ENCODE peak calls at places on chromosomes 4 and X, in six cellular contexts. One of them, this sample, is unnamed.

GRCh38 chr4:126708716-126709115 is 924.0 kb upstream of the INTU start:
- DNase-seq in body of pancreas: no peak
- DNase-seq in foreskin fibroblast: no peak
- DNase-seq in uterus: no peak
- DNase-seq in AG10803: no peak
- DNase-seq in fibroblast of the aortic adventitia: no peak
- DNase-seq in this sample: no peak

GRCh38 chrX:67353651-67354370 is 190.0 kb upstream of the AR start:
- DNase-seq in body of pancreas: no peak
- DNase-seq in foreskin fibroblast: no peak
- DNase-seq in uterus: no peak
- DNase-seq in AG10803: peak
- DNase-seq in fibroblast of the aortic adventitia: no peak
- DNase-seq in this sample: no peak

GRCh38 chrX:21933077-21933476 is 7.4 kb upstream of the SMS start:
- DNase-seq in body of pancreas: no peak
- DNase-seq in foreskin fibroblast: no peak
- DNase-seq in uterus: no peak
- DNase-seq in AG10803: no peak
- DNase-seq in fibroblast of the aortic adventitia: no peak
- DNase-seq in this sample: no peak

GRCh38 chr4:138055890-138056289 is 186.3 kb downstream of the SLC7A11 start:
- DNase-seq in body of pancreas: no peak
- DNase-seq in foreskin fibroblast: peak
- DNase-seq in uterus: no peak
- DNase-seq in AG10803: peak
- DNase-seq in fibroblast of the aortic adventitia: peak
- DNase-seq in this sample: no peak

GRCh38 chrX:9566150-9566621 is 101.3 kb downstream of the TBL1X start:
- DNase-seq in body of pancreas: peak
- DNase-seq in foreskin fibroblast: peak
- DNase-seq in uterus: peak
- DNase-seq in AG10803: peak
- DNase-seq in fibroblast of the aortic adventitia: peak
- DNase-seq in this sample: peak

GRCh38 chr4:123922847-123923246 is 526.3 kb downstream of the SPRY1 start:
- DNase-seq in body of pancreas: no peak
- DNase-seq in foreskin fibroblast: no peak
- DNase-seq in uterus: no peak
- DNase-seq in AG10803: peak
- DNase-seq in fibroblast of the aortic adventitia: peak
- DNase-seq in this sample: no peak

GRCh38 chrX:31889028-31889427 is 817.2 kb upstream of the FTHL17 start:
- DNase-seq in body of pancreas: no peak
- DNase-seq in foreskin fibroblast: no peak
- DNase-seq in uterus: no peak
- DNase-seq in AG10803: no peak
- DNase-seq in fibroblast of the aortic adventitia: no peak
- DNase-seq in this sample: no peak

GRCh38 chrX:154654372-154654771 is 993 bp upstream of the CTAG2 start:
- DNase-seq in body of pancreas: no peak
- DNase-seq in foreskin fibroblast: no peak
- DNase-seq in uterus: no peak
- DNase-seq in AG10803: no peak
- DNase-seq in fibroblast of the aortic adventitia: no peak
- DNase-seq in this sample: no peak

GRCh38 chr4:70473691-70474090 is 1.7 kb downstream of the MUC7 start:
- DNase-seq in body of pancreas: no peak
- DNase-seq in foreskin fibroblast: no peak
- DNase-seq in uterus: no peak
- DNase-seq in AG10803: no peak
- DNase-seq in fibroblast of the aortic adventitia: no peak
- DNase-seq in this sample: no peak

GRCh38 chr4:140856692-140857091 is 100.5 kb upstream of the TBC1D9 start:
- DNase-seq in body of pancreas: no peak
- DNase-seq in foreskin fibroblast: no peak
- DNase-seq in uterus: peak
- DNase-seq in AG10803: peak
- DNase-seq in fibroblast of the aortic adventitia: peak
- DNase-seq in this sample: peak

GRCh38 chr4:145805490-145805889 is 125.5 kb downstream of the C4orf51 start:
- DNase-seq in body of pancreas: no peak
- DNase-seq in foreskin fibroblast: no peak
- DNase-seq in uterus: no peak
- DNase-seq in AG10803: peak
- DNase-seq in fibroblast of the aortic adventitia: no peak
- DNase-seq in this sample: peak

GRCh38 chr4:24529555-24529954 is 54.8 kb downstream of the DHX15 start:
- DNase-seq in body of pancreas: no peak
- DNase-seq in foreskin fibroblast: no peak
- DNase-seq in uterus: no peak
- DNase-seq in AG10803: no peak
- DNase-seq in fibroblast of the aortic adventitia: no peak
- DNase-seq in this sample: no peak

GRCh38 chrX:135974279-135974856 is 580 bp upstream of the MMGT1 start:
- DNase-seq in body of pancreas: peak
- DNase-seq in foreskin fibroblast: peak
- DNase-seq in uterus: peak
- DNase-seq in AG10803: peak
- DNase-seq in fibroblast of the aortic adventitia: peak
- DNase-seq in this sample: peak

GRCh38 chrX:119790977-119791436 is 423 bp downstream of the RPL39 start:
- DNase-seq in body of pancreas: peak
- DNase-seq in foreskin fibroblast: no peak
- DNase-seq in uterus: peak
- DNase-seq in AG10803: peak
- DNase-seq in fibroblast of the aortic adventitia: peak
- DNase-seq in this sample: peak

GRCh38 chr4:101010987-101011386 is 336.3 kb downstream of the PPP3CA start:
- DNase-seq in body of pancreas: no peak
- DNase-seq in foreskin fibroblast: no peak
- DNase-seq in uterus: no peak
- DNase-seq in AG10803: no peak
- DNase-seq in fibroblast of the aortic adventitia: no peak
- DNase-seq in this sample: no peak

GRCh38 chr4:119315036-119315435 is 6.9 kb downstream of the FABP2 start:
- DNase-seq in body of pancreas: no peak
- DNase-seq in foreskin fibroblast: no peak
- DNase-seq in uterus: no peak
- DNase-seq in AG10803: peak
- DNase-seq in fibroblast of the aortic adventitia: peak
- DNase-seq in this sample: no peak

GRCh38 chrX:23952984-23953907 is 45.4 kb downstream of the CXorf58 start:
- DNase-seq in body of pancreas: no peak
- DNase-seq in foreskin fibroblast: no peak
- DNase-seq in uterus: no peak
- DNase-seq in AG10803: no peak
- DNase-seq in fibroblast of the aortic adventitia: no peak
- DNase-seq in this sample: peak

GRCh38 chr4:76301068-76301774 is 5.3 kb upstream of the STBD1 start:
- DNase-seq in body of pancreas: peak
- DNase-seq in foreskin fibroblast: peak
- DNase-seq in uterus: no peak
- DNase-seq in AG10803: peak
- DNase-seq in fibroblast of the aortic adventitia: peak
- DNase-seq in this sample: peak

GRCh38 chr4:157128395-157128794 is 52.4 kb downstream of the GLRB start:
- DNase-seq in body of pancreas: peak
- DNase-seq in foreskin fibroblast: peak
- DNase-seq in uterus: no peak
- DNase-seq in AG10803: peak
- DNase-seq in fibroblast of the aortic adventitia: peak
- DNase-seq in this sample: peak

GRCh38 chr4:138875886-138876608 is 139.5 kb upstream of the NOCT start:
- DNase-seq in body of pancreas: no peak
- DNase-seq in foreskin fibroblast: peak
- DNase-seq in uterus: no peak
- DNase-seq in AG10803: peak
- DNase-seq in fibroblast of the aortic adventitia: peak
- DNase-seq in this sample: no peak

GRCh38 chrX:30627818-30628652 is 25.2 kb upstream of the GK start:
- DNase-seq in body of pancreas: no peak
- DNase-seq in foreskin fibroblast: no peak
- DNase-seq in uterus: no peak
- DNase-seq in AG10803: no peak
- DNase-seq in fibroblast of the aortic adventitia: no peak
- DNase-seq in this sample: peak

GRCh38 chr4:26076000-26076587 is 162.1 kb downstream of the SMIM20 start:
- DNase-seq in body of pancreas: no peak
- DNase-seq in foreskin fibroblast: peak
- DNase-seq in uterus: no peak
- DNase-seq in AG10803: peak
- DNase-seq in fibroblast of the aortic adventitia: peak
- DNase-seq in this sample: no peak

DNA sequence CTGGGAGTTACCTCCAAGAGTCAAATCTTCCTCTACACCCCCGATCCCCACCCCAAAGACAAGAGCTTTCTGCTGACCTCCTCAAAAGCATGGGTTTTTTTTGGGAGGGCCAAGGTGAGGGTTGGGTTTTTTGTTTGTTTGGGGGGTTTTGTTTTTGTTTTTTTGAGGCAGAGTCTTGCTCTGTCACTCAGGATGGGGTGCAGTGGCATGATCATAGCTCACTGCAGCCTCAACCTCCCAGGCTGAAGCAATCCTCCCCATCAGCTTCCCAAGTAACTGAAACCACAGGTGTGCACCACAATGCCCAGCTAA is 18.7 kb upstream of the WFS1 start:
- DNase-seq in body of pancreas: no peak
- DNase-seq in foreskin fibroblast: no peak
- DNase-seq in uterus: no peak
- DNase-seq in AG10803: no peak
- DNase-seq in fibroblast of the aortic adventitia: no peak
- DNase-seq in this sample: no peak
- TF ChIP-seq CTCF in body of pancreas: no peak
- TF ChIP-seq CTCF in foreskin fibroblast: no peak
- TF ChIP-seq CTCF in uterus: no peak
- TF ChIP-seq CTCF in AG10803: no peak
- TF ChIP-seq CTCF in fibroblast of the aortic adventitia: no peak
- TF ChIP-seq CTCF in this sample: no peak

GRCh38 chr4:188403272-188403671 is 264.0 kb downstream of the TRIML1 start:
- DNase-seq in body of pancreas: no peak
- DNase-seq in foreskin fibroblast: no peak
- DNase-seq in uterus: no peak
- DNase-seq in AG10803: peak
- DNase-seq in fibroblast of the aortic adventitia: no peak
- DNase-seq in this sample: no peak
- TF ChIP-seq CTCF in body of pancreas: no peak
- TF ChIP-seq CTCF in foreskin fibroblast: no peak
- TF ChIP-seq CTCF in uterus: no peak
- TF ChIP-seq CTCF in AG10803: peak
- TF ChIP-seq CTCF in fibroblast of the aortic adventitia: no peak
- TF ChIP-seq CTCF in this sample: no peak

GRCh38 chrX:148380614-148381561 is 119.5 kb upstream of the AFF2 start:
- DNase-seq in body of pancreas: no peak
- DNase-seq in foreskin fibroblast: no peak
- DNase-seq in uterus: no peak
- DNase-seq in AG10803: peak
- DNase-seq in fibroblast of the aortic adventitia: no peak
- DNase-seq in this sample: no peak

GRCh38 chrX:148376342-148376741 is 124.1 kb upstream of the AFF2 start:
- DNase-seq in body of pancreas: no peak
- DNase-seq in foreskin fibroblast: no peak
- DNase-seq in uterus: no peak
- DNase-seq in AG10803: no peak
- DNase-seq in fibroblast of the aortic adventitia: no peak
- DNase-seq in this sample: no peak

GRCh38 chrX:148382983-148383382 is 117.4 kb upstream of the AFF2 start:
- DNase-seq in body of pancreas: no peak
- DNase-seq in foreskin fibroblast: no peak
- DNase-seq in uterus: no peak
- DNase-seq in AG10803: no peak
- DNase-seq in fibroblast of the aortic adventitia: no peak
- DNase-seq in this sample: no peak

GRCh38 chrX:148381603-148382002 is 118.8 kb upstream of the AFF2 start:
- DNase-seq in body of pancreas: no peak
- DNase-seq in foreskin fibroblast: no peak
- DNase-seq in uterus: no peak
- DNase-seq in AG10803: no peak
- DNase-seq in fibroblast of the aortic adventitia: no peak
- DNase-seq in this sample: no peak

DNA sequence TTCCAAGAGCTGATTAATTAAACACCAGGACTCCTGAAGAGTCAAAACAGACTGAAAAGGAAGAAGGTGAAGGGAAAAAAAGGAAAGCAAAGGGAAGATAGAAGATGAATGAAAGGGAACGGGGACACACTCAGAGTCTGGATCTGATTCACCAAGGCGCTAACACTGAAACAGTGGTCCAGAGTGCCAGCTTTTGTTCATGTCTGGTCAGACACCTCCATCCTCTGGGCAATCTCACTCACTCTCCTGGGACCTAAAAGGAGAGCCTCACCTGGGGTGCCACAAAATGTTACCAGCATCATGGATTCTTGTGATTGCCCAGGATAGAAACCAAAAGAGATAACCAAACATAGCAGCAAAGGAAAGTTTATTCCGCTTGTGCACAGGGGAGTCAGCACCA is 120.3 kb upstream of the AFF2 start:
- DNase-seq in body of pancreas: no peak
- DNase-seq in foreskin fibroblast: no peak
- DNase-seq in uterus: no peak
- DNase-seq in AG10803: no peak
- DNase-seq in fibroblast of the aortic adventitia: no peak
- DNase-seq in this sample: no peak
- TF ChIP-seq CTCF in body of pancreas: no peak
- TF ChIP-seq CTCF in foreskin fibroblast: no peak
- TF ChIP-seq CTCF in uterus: no peak
- TF ChIP-seq CTCF in AG10803: no peak
- TF ChIP-seq CTCF in fibroblast of the aortic adventitia: no peak
- TF ChIP-seq CTCF in this sample: no peak

DNA sequence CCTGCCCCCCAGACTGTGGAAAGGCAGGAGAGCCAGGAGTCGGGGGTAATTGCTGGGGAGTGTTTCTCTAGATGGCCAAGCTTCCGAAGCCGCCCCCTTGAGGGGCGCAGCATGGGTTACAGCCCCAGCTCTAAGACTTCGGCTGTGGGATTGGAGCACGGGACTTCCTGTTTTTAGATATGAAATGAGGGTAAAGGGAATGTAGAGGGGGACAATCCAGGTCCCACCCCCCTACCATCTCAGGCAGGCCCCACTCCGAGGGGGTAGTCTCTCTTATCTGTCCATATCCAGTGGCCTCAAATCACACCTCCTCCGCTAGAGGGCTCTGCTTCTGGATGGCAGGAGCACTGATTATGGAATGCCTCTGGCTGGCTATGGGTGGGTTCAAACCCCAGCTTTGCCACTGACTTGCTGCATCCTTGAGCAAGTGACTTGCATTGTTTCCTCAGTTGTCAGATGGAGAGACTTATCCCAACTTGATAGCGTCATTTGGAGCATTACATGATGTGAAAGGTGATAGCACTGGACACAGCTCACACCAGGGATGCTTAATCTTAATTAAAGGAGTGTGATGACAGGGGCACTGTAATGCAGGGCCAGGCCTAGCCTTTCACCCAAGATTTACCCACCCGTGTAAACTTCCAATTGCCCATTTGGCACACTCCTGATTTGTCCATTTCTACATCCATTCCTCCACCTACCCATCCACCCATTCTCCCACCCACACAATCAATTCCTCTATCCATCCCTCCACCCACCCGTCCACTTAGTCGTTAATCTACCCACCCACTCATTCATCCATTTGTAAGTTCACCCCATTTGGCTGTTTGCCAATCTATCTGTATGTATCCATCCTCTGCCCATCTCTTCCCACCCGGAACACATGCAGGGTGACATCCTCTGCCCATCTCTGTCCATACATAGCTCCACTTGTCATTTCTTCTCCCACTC is 845 bp upstream of the KCND1 start:
- DNase-seq in body of pancreas: peak
- DNase-seq in foreskin fibroblast: peak
- DNase-seq in uterus: peak
- DNase-seq in AG10803: peak
- DNase-seq in fibroblast of the aortic adventitia: peak
- DNase-seq in this sample: peak
- TF ChIP-seq CTCF in body of pancreas: peak
- TF ChIP-seq CTCF in foreskin fibroblast: peak
- TF ChIP-seq CTCF in uterus: no peak
- TF ChIP-seq CTCF in AG10803: peak
- TF ChIP-seq CTCF in fibroblast of the aortic adventitia: peak
- TF ChIP-seq CTCF in this sample: peak